ENCODE peak calls at places on chromosomes 11 and 22, in four cellular contexts. F is stimulated activated CD4-positive, alpha-beta T cell treated with anti-CD3 and anti-CD28 coated beads, Interleukin-4, amount 100 ng/mL, for 4 hours; K is brain pericyte; N is LHCN-M2. V is an unnamed sample.

GRCh38 chr11:131195801-131196517 is 174.5 kb upstream of the NTM start:
- DNase-seq in F (no peak), K (no peak), N (peak), V (no peak)

GRCh38 chr11:119727523-119728081 is 1.4 kb downstream of the NECTIN1 start:
- DNase-seq in F (no peak), K (no peak), N (no peak), V (no peak)

GRCh38 chr22:27424319-27424718 is 377.2 kb downstream of the MN1 start:
- DNase-seq in F (no peak), K (no peak), N (peak), V (no peak)

GRCh38 chr11:66465371-66466224 is 1.1 kb upstream of the PELI3 start:
- DNase-seq in F (no peak), K (no peak), N (no peak), V (no peak)

GRCh38 chr11:71239581-71239980 is 12.8 kb downstream of the SHANK2 start:
- DNase-seq in F (no peak), K (no peak), N (no peak), V (no peak)

GRCh38 chr11:6206456-6207180 is 1.3 kb downstream of the C11orf42 start:
- DNase-seq in F (no peak), K (no peak), N (no peak), V (no peak)

GRCh38 chr11:119361056-119361787 is 14.7 kb upstream of the MFRP start:
- DNase-seq in F (peak), K (no peak), N (peak), V (no peak)

GRCh38 chr11:11039249-11039965 is 181.6 kb upstream of the ZBED5 start:
- DNase-seq in F (no peak), K (no peak), N (no peak), V (no peak)

GRCh38 chr11:7571640-7572000 is 57.8 kb downstream of the PPFIBP2 start:
- DNase-seq in F (no peak), K (no peak), N (peak), V (no peak)

GRCh38 chr11:106327134-106327533 is 249.7 kb downstream of the AASDHPPT start:
- DNase-seq in F (no peak), K (no peak), N (no peak), V (no peak)

GRCh38 chr11:11157201-11157600 is 195.8 kb downstream of the CSNK2A3 start:
- DNase-seq in F (peak), K (no peak), N (peak), V (peak)

GRCh38 chr22:38120359-38121110 is 10.1 kb upstream of the BAIAP2L2 start:
- DNase-seq in F (no peak), K (no peak), N (no peak), V (no peak)

GRCh38 chr11:134025086-134025437 is 43.8 kb upstream of the JAM3 start:
- DNase-seq in F (no peak), K (no peak), N (no peak), V (no peak)